ENCODE peak calls at places on chromosomes 11 and 22, in ten cellular contexts. O, S, H, C, N, Q, U, I, J and A are unnamed samples.

GRCh38 chr22:21951931-21952465 is 650 bp downstream of the PPM1F start:
- DNase-seq in O (no peak), S (peak; percentile 59), H (peak; percentile 45), C (peak; percentile 69), N (no peak), Q (peak; percentile 57), U (no peak), I (peak; percentile 53), J (peak; percentile 30), A (peak; percentile 49)

GRCh38 chr22:38733329-38734202 is 22.2 kb downstream of the SUN2 start:
- DNase-seq in O (peak; percentile 67), S (peak; percentile 27), H (no peak), C (peak; percentile 70), N (no peak), Q (peak; percentile 75), U (peak; percentile 63), I (peak; percentile 55), J (peak; percentile 56), A (no peak)

GRCh38 chr11:77819921-77820564 is 479 bp downstream of the RSF1 start:
- DNase-seq in O (peak; percentile 42), S (peak; percentile 39), H (peak; percentile 48), C (peak; percentile 80), N (peak; percentile 44), Q (peak; percentile 46), U (peak; percentile 60), I (peak; percentile 27), J (peak; percentile 37), A (peak; percentile 61)

GRCh38 chr11:69662021-69662698 is 13.0 kb downstream of the LTO1 start:
- DNase-seq in O (no peak), S (peak; percentile 16), H (no peak), C (peak; percentile 52), N (no peak), Q (no peak), U (peak; percentile 62), I (no peak), J (no peak), A (no peak)

GRCh38 chr11:102431404-102431803 is 21.2 kb downstream of the TMEM123 start:
- DNase-seq in O (no peak), S (no peak), H (no peak), C (no peak), N (no peak), Q (no peak), U (no peak), I (no peak), J (no peak), A (no peak)

GRCh38 chr11:15649371-15650104 is 534.8 kb downstream of the INSC start:
- DNase-seq in O (no peak), S (peak; percentile 65), H (no peak), C (no peak), N (no peak), Q (no peak), U (no peak), I (peak; percentile 39), J (no peak), A (no peak)

GRCh38 chr11:64585150-64585549 is 5.9 kb upstream of the SLC22A12 start:
- DNase-seq in O (no peak), S (no peak), H (no peak), C (no peak), N (no peak), Q (no peak), U (no peak), I (no peak), J (no peak), A (no peak)

GRCh38 chr11:69367211-69367964 is 73.4 kb downstream of the MYEOV start:
- DNase-seq in O (no peak), S (no peak), H (peak; percentile 8), C (no peak), N (peak; percentile 26), Q (no peak), U (no peak), I (peak; percentile 28), J (no peak), A (peak; percentile 4)

GRCh38 chr11:100719809-100720221 is 32.7 kb downstream of the ARHGAP42 start:
- DNase-seq in O (peak; percentile 70), S (peak; percentile 92), H (peak; percentile 61), C (peak; percentile 45), N (peak; percentile 45), Q (peak; percentile 69), U (peak; percentile 72), I (peak; percentile 79), J (no peak), A (peak; percentile 82)

GRCh38 chr11:86692746-86693145 is 20.3 kb upstream of the ME3 start:
- DNase-seq in O (no peak), S (no peak), H (no peak), C (no peak), N (no peak), Q (no peak), U (no peak), I (no peak), J (no peak), A (no peak)

GRCh38 chr11:64384981-64385952 is 26.3 kb downstream of the RPS6KA4 start:
- DNase-seq in O (no peak), S (no peak), H (no peak), C (no peak), N (no peak), Q (no peak), U (no peak), I (no peak), J (no peak), A (no peak)

GRCh38 chr11:132852361-132852760 is 679.9 kb downstream of the OPCML start:
- DNase-seq in O (no peak), S (no peak), H (no peak), C (no peak), N (no peak), Q (no peak), U (no peak), I (no peak), J (no peak), A (no peak)

GRCh38 chr11:102346748-102347525 is at the start of gene BIRC2:
- DNase-seq in O (peak; percentile 97), S (peak; percentile 95), H (peak; percentile 96), C (peak; percentile 98), N (peak; percentile 92), Q (peak; percentile 96), U (peak; percentile 98), I (peak; percentile 89), J (peak; percentile 96), A (peak; percentile 95)

GRCh38 chr11:36509694-36510566 is at the start of gene TRAF6:
- DNase-seq in O (peak; percentile 85), S (peak; percentile 89), H (peak; percentile 92), C (peak; percentile 93), N (peak; percentile 91), Q (peak; percentile 88), U (peak; percentile 98), I (peak; percentile 74), J (peak; percentile 89), A (peak; percentile 92)

GRCh38 chr22:31623634-31624312 is 38.2 kb downstream of the PISD start:
- DNase-seq in O (no peak), S (no peak), H (no peak), C (no peak), N (no peak), Q (no peak), U (no peak), I (no peak), J (no peak), A (no peak)

DNA sequence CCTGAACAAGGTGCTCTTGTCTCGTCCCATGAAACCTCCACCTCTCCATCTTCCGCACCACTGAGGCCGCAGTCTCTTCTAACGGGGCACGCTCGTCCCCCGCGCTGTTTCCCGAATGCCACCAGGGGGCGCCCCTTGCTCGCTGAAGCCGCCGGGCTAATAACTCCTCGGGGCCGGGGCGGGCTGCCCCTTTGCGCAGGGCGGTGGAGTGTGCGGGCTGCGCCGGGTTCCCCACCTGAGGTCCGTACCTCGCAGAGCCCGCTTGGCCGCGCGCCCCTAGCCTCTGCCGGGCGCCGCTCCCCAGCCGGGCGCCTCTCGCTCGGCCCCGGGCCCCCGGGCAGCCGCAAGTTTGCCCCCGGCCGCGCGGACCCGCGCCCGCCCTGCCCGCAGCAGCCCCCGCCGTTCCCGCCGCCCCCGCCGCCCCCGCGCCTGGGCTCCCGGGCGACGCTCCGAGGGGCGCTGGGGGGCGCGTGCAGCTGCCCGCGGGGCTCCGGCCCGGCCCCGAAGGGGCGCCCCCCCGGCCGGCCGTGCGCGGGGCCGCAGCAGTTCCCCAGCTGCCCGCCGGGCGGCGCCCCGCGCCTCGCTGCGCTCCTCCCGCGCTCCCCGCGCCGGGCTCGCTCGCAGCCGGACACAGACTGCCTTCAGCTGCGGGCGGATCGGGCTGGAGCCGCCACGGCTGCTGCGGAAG is at the start of gene GRIK4:
- DNase-seq in O (peak; percentile 84), S (peak; percentile 82), H (peak; percentile 83), C (peak; percentile 94), N (peak; percentile 81), Q (peak; percentile 80), U (peak; percentile 90), I (peak; percentile 57), J (peak; percentile 57), A (peak; percentile 77)
- H3K27me3 ChIP-seq in O (no peaks in the 10 kb centered on the region), S (peaks cover 81% of the 10 kb centered on the region), H (peaks cover 5% of the 10 kb centered on the region), C (peaks cover 40% of the 10 kb centered on the region), N (no peaks in the 10 kb centered on the region), Q (no peaks in the 10 kb centered on the region), U (peaks cover 41% of the 10 kb centered on the region), I (peaks cover 4% of the 10 kb centered on the region), J (no peaks in the 10 kb centered on the region), A (no peaks in the 10 kb centered on the region)

DNA sequence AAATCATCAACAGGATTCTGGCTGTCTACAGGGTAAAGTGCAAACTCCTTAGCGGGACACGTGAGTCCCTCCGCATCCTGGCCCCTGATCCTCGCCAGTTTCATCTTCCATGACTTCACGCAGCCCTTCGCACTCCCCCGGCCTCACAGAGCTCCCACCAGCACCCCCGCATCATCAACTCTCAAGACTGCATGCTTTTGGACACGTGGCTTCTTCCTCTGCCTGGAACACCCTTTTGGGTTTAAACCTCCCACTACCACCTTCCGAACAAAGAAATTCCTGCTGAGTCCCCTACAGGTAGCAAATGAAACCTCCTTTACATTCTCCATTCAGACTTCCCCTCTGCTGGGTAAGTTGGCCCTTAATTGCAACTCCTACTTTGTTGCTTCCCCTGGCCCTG is 12.6 kb upstream of the EIF3M start:
- DNase-seq in O (peak; percentile 43), S (no peak), H (no peak), C (peak; percentile 49), N (no peak), Q (no peak), U (no peak), I (no peak), J (no peak), A (no peak)
- TF ChIP-seq CTCF in O (no peak), S (no peak), H (no peak), C (peak; percentile 25), N (no peak), Q (no peak), U (no peak), I (no peak), J (no peak), A (no peak)

GRCh38 chr22:49186756-49187155 is 640.9 kb downstream of the BRD1 start:
- DNase-seq in O (no peak), S (no peak), H (no peak), C (no peak), N (no peak), Q (no peak), U (no peak), I (no peak), J (no peak), A (no peak)
- H3K9me3 ChIP-seq in O (no peaks in the 10 kb centered on the region), S (no peaks in the 10 kb centered on the region), H (no peaks in the 10 kb centered on the region), C (no peaks in the 10 kb centered on the region), N (peaks cover 4% of the 10 kb centered on the region), Q (no peaks in the 10 kb centered on the region), U (no peaks in the 10 kb centered on the region), I (peaks cover 70% of the 10 kb centered on the region), J (no peaks in the 10 kb centered on the region), A (no peaks in the 10 kb centered on the region)

DNA sequence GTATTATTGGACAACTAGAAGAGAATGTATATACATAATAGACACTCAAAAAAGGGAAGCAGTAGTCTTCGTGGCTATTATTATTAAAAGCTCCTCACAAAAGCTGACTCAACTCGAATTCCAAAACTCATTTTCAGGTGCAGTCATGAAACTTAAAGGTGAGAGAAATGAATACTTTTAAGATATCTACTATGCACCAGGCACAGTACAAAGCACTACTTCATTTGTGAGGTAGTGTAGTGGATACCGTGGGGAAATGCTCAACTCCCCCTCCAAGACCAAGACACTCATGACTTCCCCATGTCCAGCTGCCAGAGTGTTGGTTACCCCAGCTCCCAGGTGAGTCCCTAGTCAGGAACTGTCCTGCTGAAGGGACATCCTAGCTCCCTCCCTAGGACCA is 2.1 kb downstream of the SYN3 start:
- DNase-seq in O (no peak), S (no peak), H (no peak), C (no peak), N (no peak), Q (no peak), U (no peak), I (no peak), J (no peak), A (no peak)
- H3K27me3 ChIP-seq in O (no peaks in the 10 kb centered on the region), S (peaks cover 18% of the 10 kb centered on the region), H (peaks cover 48% of the 10 kb centered on the region), C (peaks cover 26% of the 10 kb centered on the region), N (peaks cover 3% of the 10 kb centered on the region), Q (no peaks in the 10 kb centered on the region), U (peaks cover 46% of the 10 kb centered on the region), I (peaks cover 22% of the 10 kb centered on the region), J (no peaks in the 10 kb centered on the region), A (peaks cover 66% of the 10 kb centered on the region)